ENCODE peak calls at places on chromosomes 4 and X, in seven cellular contexts. T is suprapubic skin, K is K562, G is right atrium auricular region, H is uterus, B is left ventricle myocardium inferior, J is A673. M is an unnamed sample.
A peak's percentile ranks its signal among the peaks of the same experiment; 100 is the strongest.

GRCh38 chrX:110692876-110693275 is 102.7 kb downstream of the CHRDL1 start:
- DNase-seq in T (no peak), K (no peak), G (no peak), H (no peak), B (no peak), J (no peak), M (no peak)

GRCh38 chrX:12970691-12971202 is 4.2 kb upstream of the TMSB4X start:
- DNase-seq in T (no peak), K (peak; percentile 54), G (no peak), H (peak; percentile 39), B (no peak), J (peak; percentile 73), M (peak; percentile 67)

GRCh38 chr4:10622728-10623127 is 61.8 kb downstream of the CLNK start:
- DNase-seq in T (no peak), K (no peak), G (no peak), H (no peak), B (no peak), J (no peak), M (no peak)

GRCh38 chr4:118417325-118417724 is 64.5 kb upstream of the PRSS12 start:
- DNase-seq in T (no peak), K (no peak), G (no peak), H (no peak), B (no peak), J (peak; percentile 28), M (no peak)

GRCh38 chr4:154073107-154073817 is 284.4 kb upstream of the SFRP2 start:
- DNase-seq in T (no peak), K (no peak), G (no peak), H (no peak), B (no peak), J (no peak), M (no peak)

GRCh38 chrX:154082396-154083133 is 15.0 kb downstream of the MECP2 start:
- DNase-seq in T (no peak), K (no peak), G (no peak), H (no peak), B (no peak), J (no peak), M (no peak)

GRCh38 chr4:72966652-72967051 is 102.9 kb downstream of the COX18 start:
- DNase-seq in T (no peak), K (no peak), G (no peak), H (no peak), B (no peak), J (no peak), M (no peak)

GRCh38 chr4:52201705-52202104 is 150.6 kb downstream of the SPATA18 start:
- DNase-seq in T (no peak), K (no peak), G (no peak), H (no peak), B (no peak), J (no peak), M (no peak)

DNA sequence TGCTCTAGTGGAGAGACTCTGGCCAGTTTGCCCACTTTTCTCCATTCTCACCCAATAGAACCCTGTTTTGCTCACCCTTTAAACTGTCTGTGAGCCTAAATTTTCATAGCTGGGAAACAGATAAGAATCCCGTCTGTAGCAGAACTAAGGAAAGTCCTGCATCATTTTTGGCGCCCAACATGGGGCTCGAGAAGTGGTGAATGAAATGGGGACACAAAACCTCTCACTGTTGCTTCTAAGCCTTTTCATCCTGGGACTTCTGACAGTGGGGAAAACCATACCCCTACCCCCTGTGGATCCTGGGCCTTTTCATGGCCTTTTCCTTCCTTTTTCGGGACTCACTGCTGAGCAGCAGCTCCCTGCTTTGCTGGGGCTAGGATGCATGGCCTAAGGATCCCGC is 189.9 kb downstream of the INPP4B start:
- DNase-seq in T (no peak), K (no peak), G (no peak), H (no peak), B (no peak), J (peak; percentile 28), M (no peak)
- H3K9me3 ChIP-seq in T (peaks cover 42% of the 10 kb centered on the region), K (no peaks in the 10 kb centered on the region), G (peaks cover 76% of the 10 kb centered on the region), H (no peaks in the 10 kb centered on the region), B (peaks cover 97% of the 10 kb centered on the region), J (peaks cover 30% of the 10 kb centered on the region), M (peaks cover 74% of the 10 kb centered on the region)

GRCh38 chrX:46500054-46500453 is 45.2 kb downstream of the ZNF674 start:
- DNase-seq in T (no peak), K (no peak), G (no peak), H (no peak), B (no peak), J (no peak), M (no peak)
- H3K9me3 ChIP-seq in T (no peaks in the 10 kb centered on the region), K (peaks cover 2% of the 10 kb centered on the region), G (peaks cover 78% of the 10 kb centered on the region), H (peaks cover 3% of the 10 kb centered on the region), B (peaks cover 83% of the 10 kb centered on the region), J (peaks cover 44% of the 10 kb centered on the region), M (peaks cover 51% of the 10 kb centered on the region)

DNA sequence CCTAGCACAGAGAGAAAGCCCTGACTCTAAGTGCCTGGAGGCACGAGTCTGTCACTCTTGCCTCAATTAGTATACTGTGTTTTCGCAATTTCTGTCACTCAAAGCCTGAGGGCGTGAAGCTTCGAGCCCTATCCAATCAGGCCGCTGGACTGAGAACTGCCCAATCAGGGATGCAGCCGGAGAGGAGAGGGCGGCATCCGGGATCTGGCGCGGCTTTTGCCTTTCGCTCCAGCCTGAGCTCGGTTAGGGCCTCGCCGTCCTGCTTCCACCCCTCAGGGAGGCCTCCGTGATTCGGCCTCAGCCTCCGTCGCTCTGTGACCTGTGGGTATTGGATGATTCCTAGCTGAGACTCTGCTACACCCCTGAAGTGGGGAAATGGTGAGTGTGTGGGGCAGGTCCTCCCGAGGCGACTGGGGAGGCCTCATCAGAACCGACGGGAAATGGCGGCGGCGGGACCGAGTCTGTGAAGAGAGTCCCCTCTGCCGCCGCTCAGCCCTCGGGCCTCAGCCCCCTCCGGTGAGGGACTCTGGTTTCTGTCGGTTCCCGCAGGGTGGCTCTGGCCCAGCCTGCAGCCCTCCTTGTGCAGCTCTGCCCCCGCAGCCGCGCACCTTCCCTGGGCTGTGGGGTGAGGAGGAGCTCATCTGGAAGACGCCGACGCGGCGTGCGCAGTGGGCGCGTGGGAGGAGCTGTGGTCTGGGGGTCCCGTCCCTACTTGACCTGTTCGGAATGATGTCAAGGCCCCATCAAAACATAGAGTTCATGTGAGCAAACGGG is 48.5 kb downstream of the ZNF141 start:
- DNase-seq in T (no peak), K (no peak), G (no peak), H (no peak), B (no peak), J (no peak), M (no peak)
- H3K9me3 ChIP-seq in T (peaks cover 75% of the 10 kb centered on the region), K (peaks cover 2% of the 10 kb centered on the region), G (peaks cover 100% of the 10 kb centered on the region), H (no peaks in the 10 kb centered on the region), B (peaks cover 100% of the 10 kb centered on the region), J (peaks cover 34% of the 10 kb centered on the region), M (peaks cover 99% of the 10 kb centered on the region)

GRCh38 chr4:7571001-7571400 is 136.3 kb upstream of the PSAPL1 start:
- DNase-seq in T (no peak), K (no peak), G (no peak), H (no peak), B (no peak), J (no peak), M (no peak)

GRCh38 chr4:7571736-7572135 is 137.0 kb upstream of the PSAPL1 start:
- DNase-seq in T (no peak), K (no peak), G (no peak), H (no peak), B (no peak), J (no peak), M (no peak)

GRCh38 chr4:7570156-7570778 is 135.5 kb upstream of the PSAPL1 start:
- DNase-seq in T (no peak), K (no peak), G (no peak), H (no peak), B (no peak), J (no peak), M (no peak)

GRCh38 chr4:7573692-7574091 is 139.0 kb upstream of the PSAPL1 start:
- DNase-seq in T (no peak), K (no peak), G (no peak), H (no peak), B (no peak), J (no peak), M (no peak)

DNA sequence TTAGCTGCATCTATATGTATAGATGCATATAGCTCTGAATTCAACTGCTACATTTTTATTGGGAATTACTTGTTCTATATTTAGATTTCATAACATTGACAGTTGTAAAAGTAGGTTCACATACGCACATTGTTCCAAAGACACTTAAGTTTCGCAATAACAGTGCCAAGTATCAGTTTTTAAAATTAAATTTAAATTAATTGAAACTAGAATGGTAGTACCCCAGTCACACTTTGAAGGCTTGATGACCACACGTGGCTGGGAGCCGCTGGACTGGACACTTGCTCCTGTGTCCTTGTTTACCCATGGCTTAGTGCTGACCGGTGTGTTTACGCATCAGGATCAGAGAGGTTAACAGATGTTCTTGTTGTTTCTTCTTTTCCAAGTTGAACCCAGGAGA is 140.7 kb upstream of the PSAPL1 start:
- DNase-seq in T (no peak), K (no peak), G (no peak), H (no peak), B (no peak), J (no peak), M (no peak)
- H3K9me3 ChIP-seq in T (peaks cover 21% of the 10 kb centered on the region), K (no peaks in the 10 kb centered on the region), G (peaks cover 58% of the 10 kb centered on the region), H (no peaks in the 10 kb centered on the region), B (peaks cover 59% of the 10 kb centered on the region), J (peaks cover 17% of the 10 kb centered on the region), M (peaks cover 39% of the 10 kb centered on the region)

GRCh38 chr4:16448240-16448639 is 222.0 kb upstream of the TAPT1 start:
- DNase-seq in T (no peak), K (no peak), G (no peak), H (no peak), B (no peak), J (no peak), M (no peak)
- H3K9me3 ChIP-seq in T (no peaks in the 10 kb centered on the region), K (no peaks in the 10 kb centered on the region), G (no peaks in the 10 kb centered on the region), H (no peaks in the 10 kb centered on the region), B (no peaks in the 10 kb centered on the region), J (no peaks in the 10 kb centered on the region), M (no peaks in the 10 kb centered on the region)